ENCODE peak calls at places on chromosomes 3 and 15, in six cellular contexts. Y is fibroblast of lung, J is astrocyte, L is DND-41, V is GM23338, E is Peyer's patch. U is an unnamed sample. For H3K36me3, the result is how much of the 10 kb centered on the place peaks cover.

GRCh38 chr15:39301589-39301999 is 279.3 kb upstream of the THBS1 start:
- DNase-seq in J (peak), L (no peak), Y (peak), V (no peak), E (no peak), U (no peak)

GRCh38 chr15:77541421-77542181 is 91.1 kb downstream of the LINGO1 start:
- DNase-seq in E (no peak), L (no peak), Y (peak), J (no peak), V (peak), U (no peak)

GRCh38 chr3:126147147-126147931 is 33.0 kb downstream of the ALDH1L1 start:
- DNase-seq in E (peak), L (no peak), V (no peak), J (no peak), Y (no peak), U (no peak)

GRCh38 chr3:48507256-48508061 is 3.5 kb upstream of the SHISA5 start:
- DNase-seq in E (peak), V (peak), J (peak), Y (peak), L (peak), U (peak)

GRCh38 chr3:122392868-122393844 is 9.2 kb downstream of the FAM162A start:
- DNase-seq in J (peak), E (no peak), V (peak), Y (peak), L (peak), U (peak)

GRCh38 chr3:177673105-177673804 is 476.0 kb upstream of the TBL1XR1 start:
- DNase-seq in E (no peak), V (no peak), J (peak), L (no peak), Y (peak), U (peak)

GRCh38 chr3:46280105-46280797 is 38.0 kb downstream of the CCR3 start:
- DNase-seq in L (no peak), Y (peak), E (no peak), J (peak), V (no peak), U (peak)

GRCh38 chr3:102129774-102130608 is 280.7 kb downstream of the NFKBIZ start:
- DNase-seq in Y (peak), V (no peak), L (no peak), J (peak), E (no peak), U (peak)

GRCh38 chr3:83438177-83438576 is 1520.6 kb upstream of the CADM2 start:
- DNase-seq in E (no peak), L (no peak), V (no peak), Y (no peak), J (peak), U (no peak)

GRCh38 chr15:82739086-82739485 is 29.4 kb upstream of the AP3B2 start:
- DNase-seq in E (no peak), L (no peak), J (peak), V (no peak), Y (no peak), U (peak)

GRCh38 chr15:39629376-39629775 is 48.5 kb downstream of the THBS1 start:
- DNase-seq in J (peak), E (peak), Y (no peak), L (no peak), V (no peak), U (peak)

GRCh38 chr15:92817339-92817886 is 82.7 kb upstream of the CHD2 start:
- DNase-seq in V (no peak), Y (no peak), J (no peak), E (peak), L (no peak), U (no peak)

GRCh38 chr15:84782346-84782745 is 34.0 kb downstream of the ZNF592 start:
- DNase-seq in E (no peak), J (no peak), V (no peak), Y (no peak), L (no peak), U (no peak)

GRCh38 chr3:120636790-120637401 is 40.8 kb downstream of the NDUFB4 start:
- DNase-seq in Y (no peak), E (no peak), L (no peak), V (no peak), J (no peak), U (no peak)

GRCh38 chr3:10552631-10552943 is 47.2 kb upstream of the ATP2B2 start:
- DNase-seq in V (no peak), L (peak), Y (no peak), J (no peak), E (no peak), U (no peak)

GRCh38 chr15:45551691-45552090 is 29.1 kb upstream of the SLC30A4 start:
- DNase-seq in E (no peak), V (no peak), Y (no peak), J (no peak), L (no peak), U (peak)

GRCh38 chr3:120193554-120193953 is 91.5 kb downstream of the GPR156 start:
- DNase-seq in L (no peak), E (no peak), Y (no peak), J (no peak), V (no peak), U (no peak)

GRCh38 chr3:14725015-14725431 is 50.1 kb downstream of the C3orf20 start:
- DNase-seq in L (no peak), J (peak), V (no peak), Y (peak), E (no peak), U (peak)

GRCh38 chr3:98555025-98555379 is 23.2 kb downstream of the GPR15 start:
- DNase-seq in J (no peak), L (no peak), Y (no peak), V (no peak), E (no peak), U (no peak)

GRCh38 chr15:71730277-71731144 is 79.8 kb upstream of the NR2E3 start:
- DNase-seq in L (peak), J (peak), Y (peak), V (peak), E (no peak), U (peak)

GRCh38 chr15:36831125-36831914 is 251.9 kb downstream of the CDIN1 start:
- DNase-seq in J (peak), L (no peak), E (no peak), Y (peak), V (no peak), U (peak)

GRCh38 chr15:56892651-56893348 is 25.6 kb upstream of the TCF12 start:
- DNase-seq in Y (no peak), E (no peak), V (no peak), J (no peak), L (no peak), U (no peak)

GRCh38 chr3:49295489-49296058 is 18.5 kb upstream of the C3orf62 start:
- DNase-seq in E (no peak), Y (peak), L (peak), J (no peak), V (peak), U (no peak)

GRCh38 chr3:177057768-177058167 is 139.5 kb downstream of the TBL1XR1 start:
- DNase-seq in J (peak), Y (no peak), E (no peak), L (no peak), V (no peak), U (no peak)

GRCh38 chr15:69647160-69647513 is 194.5 kb downstream of the RPLP1 start:
- DNase-seq in J (no peak), Y (no peak), E (no peak), V (peak), L (no peak), U (no peak)

GRCh38 chr3:134447371-134447770 is 38.4 kb downstream of the ANAPC13 start:
- DNase-seq in L (no peak), E (no peak), V (no peak), J (no peak), Y (no peak), U (no peak)

GRCh38 chr3:15630646-15631350 is 29.3 kb downstream of the BTD start:
- DNase-seq in L (no peak), V (peak), E (no peak), Y (peak), J (peak), U (peak)

GRCh38 chr3:123119388-123119787 is 52.6 kb downstream of the PDIA5 start:
- DNase-seq in V (no peak), J (no peak), L (no peak), Y (no peak), E (no peak), U (no peak)

GRCh38 chr15:97189152-97189551 is 771.4 kb upstream of the ARRDC4 start:
- DNase-seq in Y (peak), L (no peak), E (no peak), J (peak), V (no peak), U (no peak)

GRCh38 chr3:10757021-10757820 is 58.8 kb upstream of the SLC6A11 start:
- DNase-seq in Y (no peak), V (no peak), E (no peak), L (no peak), J (peak), U (peak)

GRCh38 chr3:68441054-68441453 is 491.3 kb downstream of the TAFA4 start:
- DNase-seq in J (no peak), E (no peak), Y (no peak), L (no peak), V (no peak), U (no peak)

GRCh38 chr15:74843445-74843828 is 481 bp upstream of the ULK3 start:
- DNase-seq in L (no peak), J (no peak), E (no peak), Y (no peak), V (no peak), U (no peak)

GRCh38 chr15:99441871-99442267 is 123.9 kb upstream of the MEF2A start:
- DNase-seq in L (no peak), Y (no peak), J (no peak), V (no peak), E (peak), U (no peak)

GRCh38 chr3:44950273-44950672 is 25.7 kb downstream of the ZDHHC3 start:
- DNase-seq in J (no peak), E (no peak), V (peak), Y (no peak), L (no peak), U (no peak)

GRCh38 chr3:51734572-51734907 is 27.7 kb downstream of the GRM2 start:
- DNase-seq in Y (no peak), L (peak), E (no peak), J (no peak), V (peak), U (no peak)

GRCh38 chr3:139718415-139718814 is 40.6 kb upstream of the NMNAT3 start:
- DNase-seq in J (peak), Y (peak), V (peak), E (no peak), L (no peak), U (peak)

GRCh38 chr3:193297421-193297820 is 56.4 kb downstream of the PLAAT1 start:
- DNase-seq in Y (no peak), L (no peak), E (no peak), V (no peak), J (peak), U (peak)

GRCh38 chr3:123997543-123997942 is 5.6 kb upstream of the ROPN1 start:
- DNase-seq in L (no peak), Y (no peak), E (no peak), V (no peak), J (peak), U (no peak)

GRCh38 chr3:101171797-101172196 is 148.6 kb downstream of the IMPG2 start:
- DNase-seq in V (no peak), E (no peak), Y (no peak), L (no peak), J (no peak), U (no peak)

GRCh38 chr15:60179786-60180391 is 175.8 kb downstream of the FOXB1 start:
- DNase-seq in V (peak), E (peak), L (peak), J (peak), Y (peak), U (peak)

GRCh38 chr3:128845119-128845518 is 34.3 kb upstream of the ACAD9 start:
- DNase-seq in E (peak), V (peak), L (no peak), Y (no peak), J (no peak), U (no peak)
- TF ChIP-seq CTCF in E (no peak), V (peak), L (no peak), Y (peak), J (peak), U (no peak)

GRCh38 chr3:143283432-143284128 is 164.0 kb downstream of the CHST2 start:
- DNase-seq in E (no peak), L (no peak), Y (no peak), V (no peak), J (peak), U (peak)
- H3K4me3 ChIP-seq in E (no peak), L (no peak), Y (no peak), V (no peak), J (no peak), U (no peak)

GRCh38 chr3:66998075-66998898 is at the start of gene KBTBD8:
- DNase-seq in V (peak), Y (peak), E (peak), J (peak), L (peak), U (peak)

GRCh38 chr3:66998899-66999235 is 760 bp downstream of the KBTBD8 start:
- DNase-seq in L (no peak), J (peak), E (no peak), V (no peak), Y (no peak), U (peak)

GRCh38 chr3:67000006-67000405 is 1.9 kb downstream of the KBTBD8 start:
- DNase-seq in E (no peak), Y (peak), J (peak), L (no peak), V (no peak), U (peak)

GRCh38 chr3:66997560-66998074 is 490 bp upstream of the KBTBD8 start:
- DNase-seq in E (no peak), J (peak), Y (no peak), L (no peak), V (no peak), U (no peak)

DNA sequence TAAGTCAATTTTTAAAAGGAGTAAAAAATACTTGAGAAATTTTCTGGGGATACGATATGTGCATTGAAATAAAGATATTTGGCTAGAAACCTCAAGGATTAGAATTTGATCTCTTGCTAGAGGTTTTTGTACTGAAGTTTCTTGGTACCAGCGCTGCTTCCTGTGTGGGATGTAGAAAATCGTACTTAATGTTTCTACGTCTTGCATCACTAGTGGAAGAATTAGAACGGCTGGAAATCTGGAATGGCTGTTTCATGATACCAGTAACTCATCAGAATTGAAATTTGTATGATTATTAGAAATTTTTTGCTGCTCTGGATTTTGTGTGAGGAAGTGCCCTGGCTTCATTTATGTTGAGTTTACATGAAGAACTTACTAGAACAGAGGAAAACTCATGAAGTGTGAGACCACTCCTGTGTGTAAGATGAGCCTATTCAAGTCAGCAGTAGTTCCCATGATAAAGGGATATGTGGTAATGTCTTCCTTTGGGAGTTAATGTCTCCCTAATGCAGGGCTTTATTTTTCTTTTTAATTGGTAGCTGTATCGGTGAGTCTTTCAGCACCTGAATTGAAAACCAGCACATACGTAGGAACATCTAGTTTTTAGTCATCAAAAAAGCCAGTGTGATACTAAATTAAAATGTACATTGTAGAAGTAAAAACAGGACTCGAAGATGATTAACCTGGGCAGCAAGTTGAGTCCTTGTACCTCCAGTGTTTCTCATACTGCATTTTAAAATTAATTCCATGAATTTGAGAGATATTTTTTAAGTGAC is 3.2 kb downstream of the KBTBD8 start:
- DNase-seq in V (no peak), J (no peak), E (no peak), L (no peak), Y (peak), U (no peak)
- H3K36me3 ChIP-seq in V (under half), J (under half), E (under half), L (under half), Y (under half), U (under half)

GRCh38 chr3:62109534-62109933 is 263.8 kb downstream of the FEZF2 start:
- DNase-seq in J (peak), Y (peak), L (peak), E (no peak), V (peak), U (peak)
- TF ChIP-seq CTCF in J (peak), Y (peak), L (peak), E (no peak), V (peak), U (no peak)

GRCh38 chr3:12454076-12454807 is 30.0 kb upstream of the TSEN2 start:
- DNase-seq in J (no peak), V (no peak), E (no peak), L (no peak), Y (no peak), U (peak)
- H3K4me3 ChIP-seq in J (no peak), V (no peak), E (no peak), L (no peak), Y (no peak), U (no peak)

U was measured in bronchial epithelial cell.